ENCODE peak calls at places on chromosome 13, in ten cellular contexts. One of them, this sample, is unnamed.

GRCh38 chr13:59519776-59520175 is 644.0 kb downstream of the DIAPH3 start:
- DNase-seq in thoracic aorta: no peak
- DNase-seq in H9: no peak
- DNase-seq in A549: no peak
- DNase-seq in thyroid gland: no peak
- DNase-seq in neuronal stem cell: no peak
- DNase-seq in brain microvascular endothelial cell: peak; percentile 35
- DNase-seq in K562: no peak
- DNase-seq in uterus: no peak
- DNase-seq in IMR-90: no peak
- DNase-seq in this sample: no peak

GRCh38 chr13:59371229-59371628 is 792.5 kb downstream of the DIAPH3 start:
- DNase-seq in thoracic aorta: no peak
- DNase-seq in H9: no peak
- DNase-seq in A549: no peak
- DNase-seq in thyroid gland: no peak
- DNase-seq in neuronal stem cell: no peak
- DNase-seq in brain microvascular endothelial cell: no peak
- DNase-seq in K562: no peak
- DNase-seq in uterus: no peak
- DNase-seq in IMR-90: no peak
- DNase-seq in this sample: no peak

GRCh38 chr13:92346046-92346445 is 880.6 kb upstream of the GPC6 start:
- DNase-seq in thoracic aorta: no peak
- DNase-seq in H9: no peak
- DNase-seq in A549: no peak
- DNase-seq in thyroid gland: no peak
- DNase-seq in neuronal stem cell: peak; percentile 0
- DNase-seq in brain microvascular endothelial cell: no peak
- DNase-seq in K562: no peak
- DNase-seq in uterus: no peak
- DNase-seq in IMR-90: no peak
- DNase-seq in this sample: no peak

GRCh38 chr13:74288361-74288911 is 154.2 kb upstream of the KLF12 start:
- DNase-seq in thoracic aorta: no peak
- DNase-seq in H9: peak; percentile 41
- DNase-seq in A549: no peak
- DNase-seq in thyroid gland: peak; percentile 53
- DNase-seq in neuronal stem cell: peak; percentile 9
- DNase-seq in brain microvascular endothelial cell: no peak
- DNase-seq in K562: no peak
- DNase-seq in uterus: no peak
- DNase-seq in IMR-90: no peak
- DNase-seq in this sample: no peak

GRCh38 chr13:33146843-33147611 is 130.8 kb downstream of the KL start:
- DNase-seq in thoracic aorta: no peak
- DNase-seq in H9: no peak
- DNase-seq in A549: no peak
- DNase-seq in thyroid gland: no peak
- DNase-seq in neuronal stem cell: no peak
- DNase-seq in brain microvascular endothelial cell: no peak
- DNase-seq in K562: no peak
- DNase-seq in uterus: no peak
- DNase-seq in IMR-90: no peak
- DNase-seq in this sample: no peak

GRCh38 chr13:107907065-107907464 is 308.3 kb downstream of the LIG4 start:
- DNase-seq in thoracic aorta: no peak
- DNase-seq in H9: no peak
- DNase-seq in A549: no peak
- DNase-seq in thyroid gland: no peak
- DNase-seq in neuronal stem cell: no peak
- DNase-seq in brain microvascular endothelial cell: peak; percentile 32
- DNase-seq in K562: no peak
- DNase-seq in uterus: no peak
- DNase-seq in IMR-90: peak; percentile 42
- DNase-seq in this sample: no peak

GRCh38 chr13:104365430-104365829 is 1299.2 kb upstream of the SLC10A2 start:
- DNase-seq in thoracic aorta: no peak
- DNase-seq in H9: no peak
- DNase-seq in A549: no peak
- DNase-seq in thyroid gland: no peak
- DNase-seq in neuronal stem cell: no peak
- DNase-seq in brain microvascular endothelial cell: no peak
- DNase-seq in K562: no peak
- DNase-seq in uterus: no peak
- DNase-seq in IMR-90: no peak
- DNase-seq in this sample: no peak

GRCh38 chr13:111286162-111286561 is 34.3 kb upstream of the TEX29 start:
- DNase-seq in thoracic aorta: no peak
- DNase-seq in H9: no peak
- DNase-seq in A549: peak; percentile 3
- DNase-seq in thyroid gland: no peak
- DNase-seq in neuronal stem cell: no peak
- DNase-seq in brain microvascular endothelial cell: no peak
- DNase-seq in K562: no peak
- DNase-seq in uterus: no peak
- DNase-seq in IMR-90: no peak
- DNase-seq in this sample: no peak

GRCh38 chr13:111325941-111326620 is 5.6 kb downstream of the TEX29 start:
- DNase-seq in thoracic aorta: no peak
- DNase-seq in H9: peak; percentile 22
- DNase-seq in A549: no peak
- DNase-seq in thyroid gland: no peak
- DNase-seq in neuronal stem cell: no peak
- DNase-seq in brain microvascular endothelial cell: no peak
- DNase-seq in K562: no peak
- DNase-seq in uterus: no peak
- DNase-seq in IMR-90: no peak
- DNase-seq in this sample: no peak

GRCh38 chr13:25046985-25047660 is 48.8 kb upstream of the PABPC3 start:
- DNase-seq in thoracic aorta: no peak
- DNase-seq in H9: peak; percentile 78
- DNase-seq in A549: no peak
- DNase-seq in thyroid gland: peak; percentile 7
- DNase-seq in neuronal stem cell: peak; percentile 62
- DNase-seq in brain microvascular endothelial cell: peak; percentile 3
- DNase-seq in K562: no peak
- DNase-seq in uterus: no peak
- DNase-seq in IMR-90: peak; percentile 18
- DNase-seq in this sample: no peak

GRCh38 chr13:32362574-32362973 is 47.3 kb downstream of the BRCA2 start:
- DNase-seq in thoracic aorta: no peak
- DNase-seq in H9: no peak
- DNase-seq in A549: no peak
- DNase-seq in thyroid gland: no peak
- DNase-seq in neuronal stem cell: no peak
- DNase-seq in brain microvascular endothelial cell: no peak
- DNase-seq in K562: no peak
- DNase-seq in uterus: no peak
- DNase-seq in IMR-90: no peak
- DNase-seq in this sample: peak; percentile 72

GRCh38 chr13:104106705-104107393 is 1040.6 kb upstream of the SLC10A2 start:
- DNase-seq in thoracic aorta: no peak
- DNase-seq in H9: no peak
- DNase-seq in A549: no peak
- DNase-seq in thyroid gland: no peak
- DNase-seq in neuronal stem cell: no peak
- DNase-seq in brain microvascular endothelial cell: peak; percentile 57
- DNase-seq in K562: no peak
- DNase-seq in uterus: no peak
- DNase-seq in IMR-90: peak; percentile 20
- DNase-seq in this sample: no peak

GRCh38 chr13:26075498-26075897 is 23.7 kb upstream of the SHISA2 start:
- DNase-seq in thoracic aorta: no peak
- DNase-seq in H9: no peak
- DNase-seq in A549: no peak
- DNase-seq in thyroid gland: no peak
- DNase-seq in neuronal stem cell: no peak
- DNase-seq in brain microvascular endothelial cell: no peak
- DNase-seq in K562: no peak
- DNase-seq in uterus: no peak
- DNase-seq in IMR-90: no peak
- DNase-seq in this sample: no peak

GRCh38 chr13:27023385-27023784 is 148.2 kb downstream of the USP12 start:
- DNase-seq in thoracic aorta: no peak
- DNase-seq in H9: peak; percentile 12
- DNase-seq in A549: no peak
- DNase-seq in thyroid gland: no peak
- DNase-seq in neuronal stem cell: no peak
- DNase-seq in brain microvascular endothelial cell: no peak
- DNase-seq in K562: no peak
- DNase-seq in uterus: no peak
- DNase-seq in IMR-90: no peak
- DNase-seq in this sample: no peak

GRCh38 chr13:112072531-112073244 is 5.7 kb downstream of the SOX1 start:
- DNase-seq in thoracic aorta: no peak
- DNase-seq in H9: peak; percentile 90
- DNase-seq in A549: no peak
- DNase-seq in thyroid gland: no peak
- DNase-seq in neuronal stem cell: peak; percentile 83
- DNase-seq in brain microvascular endothelial cell: no peak
- DNase-seq in K562: no peak
- DNase-seq in uterus: no peak
- DNase-seq in IMR-90: no peak
- DNase-seq in this sample: no peak

GRCh38 chr13:35598790-35599369 is 122.4 kb upstream of the MAB21L1 start:
- DNase-seq in thoracic aorta: no peak
- DNase-seq in H9: no peak
- DNase-seq in A549: no peak
- DNase-seq in thyroid gland: no peak
- DNase-seq in neuronal stem cell: no peak
- DNase-seq in brain microvascular endothelial cell: no peak
- DNase-seq in K562: no peak
- DNase-seq in uterus: no peak
- DNase-seq in IMR-90: peak; percentile 6
- DNase-seq in this sample: no peak

GRCh38 chr13:35597451-35597850 is 121.0 kb upstream of the MAB21L1 start:
- DNase-seq in thoracic aorta: no peak
- DNase-seq in H9: no peak
- DNase-seq in A549: no peak
- DNase-seq in thyroid gland: no peak
- DNase-seq in neuronal stem cell: no peak
- DNase-seq in brain microvascular endothelial cell: no peak
- DNase-seq in K562: no peak
- DNase-seq in uterus: no peak
- DNase-seq in IMR-90: no peak
- DNase-seq in this sample: no peak

GRCh38 chr13:35598233-35598632 is 121.7 kb upstream of the MAB21L1 start:
- DNase-seq in thoracic aorta: no peak
- DNase-seq in H9: no peak
- DNase-seq in A549: no peak
- DNase-seq in thyroid gland: no peak
- DNase-seq in neuronal stem cell: no peak
- DNase-seq in brain microvascular endothelial cell: no peak
- DNase-seq in K562: no peak
- DNase-seq in uterus: no peak
- DNase-seq in IMR-90: no peak
- DNase-seq in this sample: no peak

GRCh38 chr13:35599385-35599784 is 122.9 kb upstream of the MAB21L1 start:
- DNase-seq in thoracic aorta: no peak
- DNase-seq in H9: no peak
- DNase-seq in A549: no peak
- DNase-seq in thyroid gland: no peak
- DNase-seq in neuronal stem cell: no peak
- DNase-seq in brain microvascular endothelial cell: no peak
- DNase-seq in K562: no peak
- DNase-seq in uterus: no peak
- DNase-seq in IMR-90: no peak
- DNase-seq in this sample: no peak

GRCh38 chr13:35600137-35600536 is 123.6 kb upstream of the MAB21L1 start:
- DNase-seq in thoracic aorta: no peak
- DNase-seq in H9: no peak
- DNase-seq in A549: no peak
- DNase-seq in thyroid gland: no peak
- DNase-seq in neuronal stem cell: no peak
- DNase-seq in brain microvascular endothelial cell: peak; percentile 58
- DNase-seq in K562: no peak
- DNase-seq in uterus: no peak
- DNase-seq in IMR-90: peak; percentile 9
- DNase-seq in this sample: no peak
- H3K27ac ChIP-seq in thoracic aorta: no peak overlapping the region
- H3K27ac ChIP-seq in H9: no peak overlapping the region
- H3K27ac ChIP-seq in A549: no peak overlapping the region
- H3K27ac ChIP-seq in thyroid gland: no peak overlapping the region
- H3K27ac ChIP-seq in neuronal stem cell: no peak overlapping the region
- H3K27ac ChIP-seq in brain microvascular endothelial cell: no peak overlapping the region
- H3K27ac ChIP-seq in K562: no peak overlapping the region
- H3K27ac ChIP-seq in uterus: no peak overlapping the region
- H3K27ac ChIP-seq in IMR-90: no peak overlapping the region
- H3K27ac ChIP-seq in this sample: no peak overlapping the region

DNA sequence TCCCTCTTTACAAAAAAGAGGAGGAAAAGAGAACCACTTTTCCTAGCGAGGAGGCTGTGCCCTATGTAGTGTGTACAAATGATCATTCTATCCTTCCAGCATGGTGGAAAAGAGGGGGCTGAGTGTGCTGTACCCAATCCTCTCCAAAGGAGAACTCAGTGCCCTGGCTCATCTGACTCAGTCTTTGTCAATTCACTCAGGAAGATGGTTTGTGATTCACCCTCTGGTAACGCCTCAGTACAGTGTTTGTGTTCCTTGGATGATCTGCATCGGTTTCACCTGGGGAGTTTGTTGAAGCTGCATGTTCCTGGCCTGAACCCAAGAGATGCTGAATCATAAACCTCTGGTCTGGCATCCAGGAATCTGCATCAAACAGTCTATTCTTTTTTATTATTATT is 18.3 kb upstream of the ENOX1 start:
- DNase-seq in thoracic aorta: no peak
- DNase-seq in H9: no peak
- DNase-seq in A549: peak; percentile 78
- DNase-seq in thyroid gland: no peak
- DNase-seq in neuronal stem cell: no peak
- DNase-seq in brain microvascular endothelial cell: peak; percentile 93
- DNase-seq in K562: no peak
- DNase-seq in uterus: no peak
- DNase-seq in IMR-90: peak; percentile 96
- DNase-seq in this sample: no peak
- H3K27ac ChIP-seq in thoracic aorta: no peak overlapping the region
- H3K27ac ChIP-seq in H9: no peak overlapping the region
- H3K27ac ChIP-seq in A549: peak overlapping the region; percentile 68
- H3K27ac ChIP-seq in thyroid gland: no peak overlapping the region
- H3K27ac ChIP-seq in neuronal stem cell: no peak overlapping the region
- H3K27ac ChIP-seq in brain microvascular endothelial cell: peak overlapping the region; percentile 81
- H3K27ac ChIP-seq in K562: no peak overlapping the region
- H3K27ac ChIP-seq in uterus: peak overlapping the region; percentile 10
- H3K27ac ChIP-seq in IMR-90: peak overlapping the region; percentile 50
- H3K27ac ChIP-seq in this sample: no peak overlapping the region

GRCh38 chr13:79829880-79830279 is 348.9 kb downstream of the NDFIP2 start:
- DNase-seq in thoracic aorta: no peak
- DNase-seq in H9: no peak
- DNase-seq in A549: no peak
- DNase-seq in thyroid gland: no peak
- DNase-seq in neuronal stem cell: no peak
- DNase-seq in brain microvascular endothelial cell: no peak
- DNase-seq in K562: no peak
- DNase-seq in uterus: no peak
- DNase-seq in IMR-90: no peak
- DNase-seq in this sample: no peak
- H3K27ac ChIP-seq in thoracic aorta: no peak overlapping the region
- H3K27ac ChIP-seq in H9: no peak overlapping the region
- H3K27ac ChIP-seq in A549: no peak overlapping the region
- H3K27ac ChIP-seq in thyroid gland: no peak overlapping the region
- H3K27ac ChIP-seq in neuronal stem cell: no peak overlapping the region
- H3K27ac ChIP-seq in brain microvascular endothelial cell: no peak overlapping the region
- H3K27ac ChIP-seq in K562: no peak overlapping the region
- H3K27ac ChIP-seq in uterus: no peak overlapping the region
- H3K27ac ChIP-seq in IMR-90: no peak overlapping the region
- H3K27ac ChIP-seq in this sample: no peak overlapping the region

GRCh38 chr13:114067886-114068722 is 64.3 kb downstream of the RASA3 start:
- DNase-seq in thoracic aorta: no peak
- DNase-seq in H9: no peak
- DNase-seq in A549: no peak
- DNase-seq in thyroid gland: no peak
- DNase-seq in neuronal stem cell: no peak
- DNase-seq in brain microvascular endothelial cell: no peak
- DNase-seq in K562: no peak
- DNase-seq in uterus: no peak
- DNase-seq in IMR-90: no peak
- DNase-seq in this sample: no peak
- H3K27ac ChIP-seq in thoracic aorta: peak overlapping the region; percentile 98
- H3K27ac ChIP-seq in H9: no peak overlapping the region
- H3K27ac ChIP-seq in A549: peak overlapping the region; percentile 100
- H3K27ac ChIP-seq in thyroid gland: peak overlapping the region; percentile 98
- H3K27ac ChIP-seq in neuronal stem cell: no peak overlapping the region
- H3K27ac ChIP-seq in brain microvascular endothelial cell: peak overlapping the region; percentile 76
- H3K27ac ChIP-seq in K562: no peak overlapping the region
- H3K27ac ChIP-seq in uterus: peak overlapping the region; percentile 96
- H3K27ac ChIP-seq in IMR-90: peak overlapping the region; percentile 98
- H3K27ac ChIP-seq in this sample: peak overlapping the region; percentile 95